ENCODE peak calls at places on chromosomes 2 and 18, in four cellular contexts. One of them, this sample, is unnamed.

GRCh38 chr2:52145005-52145404 is 1113.1 kb upstream of the NRXN1 start:
- DNase-seq in effector memory CD4-positive, alpha-beta T cell: no peak
- DNase-seq in mesendoderm: no peak
- DNase-seq in HepG2: no peak
- DNase-seq in this sample: no peak

GRCh38 chr2:160087854-160088745 is 25.7 kb upstream of the PLA2R1 start:
- DNase-seq in effector memory CD4-positive, alpha-beta T cell: no peak
- DNase-seq in mesendoderm: peak
- DNase-seq in HepG2: peak
- DNase-seq in this sample: no peak

GRCh38 chr2:118705032-118705431 is 142.4 kb downstream of the EN1 start:
- DNase-seq in effector memory CD4-positive, alpha-beta T cell: no peak
- DNase-seq in mesendoderm: no peak
- DNase-seq in HepG2: no peak
- DNase-seq in this sample: no peak

GRCh38 chr2:100247256-100248043 is 74.9 kb downstream of the LONRF2 start:
- DNase-seq in effector memory CD4-positive, alpha-beta T cell: no peak
- DNase-seq in mesendoderm: no peak
- DNase-seq in HepG2: no peak
- DNase-seq in this sample: no peak

GRCh38 chr2:96906719-96907404 is 37.0 kb upstream of the SEMA4C start:
- DNase-seq in effector memory CD4-positive, alpha-beta T cell: no peak
- DNase-seq in mesendoderm: peak
- DNase-seq in HepG2: no peak
- DNase-seq in this sample: no peak

GRCh38 chr2:178829299-178829698 is 22.1 kb upstream of the TTN start:
- DNase-seq in effector memory CD4-positive, alpha-beta T cell: no peak
- DNase-seq in mesendoderm: peak
- DNase-seq in HepG2: no peak
- DNase-seq in this sample: no peak

GRCh38 chr2:96815326-96816126 is 542 bp upstream of the CNNM3 start:
- DNase-seq in effector memory CD4-positive, alpha-beta T cell: no peak
- DNase-seq in mesendoderm: peak
- DNase-seq in HepG2: peak
- DNase-seq in this sample: no peak

GRCh38 chr18:47331051-47331450 is 79.6 kb upstream of the SKOR2 start:
- DNase-seq in effector memory CD4-positive, alpha-beta T cell: no peak
- DNase-seq in mesendoderm: no peak
- DNase-seq in HepG2: no peak
- DNase-seq in this sample: no peak

GRCh38 chr18:48926420-48926857 is 24.3 kb downstream of the SMAD7 start:
- DNase-seq in effector memory CD4-positive, alpha-beta T cell: no peak
- DNase-seq in mesendoderm: no peak
- DNase-seq in HepG2: peak
- DNase-seq in this sample: no peak

GRCh38 chr2:180991820-180992219 is 11.4 kb downstream of the UBE2E3 start:
- DNase-seq in effector memory CD4-positive, alpha-beta T cell: no peak
- DNase-seq in mesendoderm: no peak
- DNase-seq in HepG2: no peak
- DNase-seq in this sample: no peak

GRCh38 chr18:44474596-44474995 is 206.1 kb upstream of the SETBP1 start:
- DNase-seq in effector memory CD4-positive, alpha-beta T cell: no peak
- DNase-seq in mesendoderm: no peak
- DNase-seq in HepG2: no peak
- DNase-seq in this sample: no peak

GRCh38 chr18:61743775-61744531 is 148.9 kb downstream of the RNF152 start:
- DNase-seq in effector memory CD4-positive, alpha-beta T cell: no peak
- DNase-seq in mesendoderm: peak
- DNase-seq in HepG2: no peak
- DNase-seq in this sample: no peak

GRCh38 chr2:225270861-225271260 is 128.6 kb upstream of the NYAP2 start:
- DNase-seq in effector memory CD4-positive, alpha-beta T cell: no peak
- DNase-seq in mesendoderm: peak
- DNase-seq in HepG2: no peak
- DNase-seq in this sample: no peak

GRCh38 chr2:3649581-3649980 is 8.4 kb upstream of the ALLC start:
- DNase-seq in effector memory CD4-positive, alpha-beta T cell: no peak
- DNase-seq in mesendoderm: no peak
- DNase-seq in HepG2: no peak
- DNase-seq in this sample: no peak

DNA sequence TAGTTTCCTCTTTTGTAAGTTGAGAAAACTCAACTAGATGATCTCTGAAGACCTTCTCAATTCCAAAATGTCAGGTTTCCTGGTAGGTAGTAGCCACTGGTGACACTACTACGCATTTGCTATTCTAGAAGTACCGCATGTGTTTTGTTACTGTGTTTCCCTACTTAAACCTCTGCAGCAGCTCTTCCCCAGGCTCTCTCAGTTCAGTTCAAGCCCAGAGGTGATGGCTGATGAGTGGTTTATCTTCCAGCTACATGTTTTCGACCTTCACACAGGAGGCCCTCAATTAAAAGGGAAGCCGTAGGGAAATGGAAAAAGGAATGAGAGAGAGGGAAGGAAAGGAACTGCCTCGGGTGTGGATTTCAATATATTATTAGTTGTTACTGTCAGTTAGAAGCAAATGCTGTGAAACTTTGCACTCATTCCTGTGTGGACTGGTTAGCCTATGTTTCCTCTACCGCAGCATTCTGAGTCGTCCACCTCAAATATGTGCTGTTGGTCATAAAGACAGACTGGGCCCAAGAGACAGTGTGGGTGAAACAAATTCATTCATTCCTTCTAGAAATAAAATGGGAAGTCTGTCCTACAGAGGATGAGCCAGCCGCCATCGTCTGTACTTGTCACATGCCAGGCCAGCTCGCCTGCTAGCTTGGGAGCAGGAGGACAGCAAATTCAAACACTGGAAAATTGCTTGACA is 455.2 kb upstream of the RAB12 start:
- DNase-seq in effector memory CD4-positive, alpha-beta T cell: no peak
- DNase-seq in mesendoderm: no peak
- DNase-seq in HepG2: no peak
- DNase-seq in this sample: no peak
- H3K27ac ChIP-seq in effector memory CD4-positive, alpha-beta T cell: no peak
- H3K27ac ChIP-seq in mesendoderm: no peak
- H3K27ac ChIP-seq in HepG2: no peak
- H3K27ac ChIP-seq in this sample: no peak

GRCh38 chr18:77071711-77072292 is 60.8 kb downstream of the MBP start:
- DNase-seq in effector memory CD4-positive, alpha-beta T cell: peak
- DNase-seq in mesendoderm: no peak
- DNase-seq in HepG2: no peak
- DNase-seq in this sample: no peak

GRCh38 chr18:77069931-77070330 is 62.7 kb downstream of the MBP start:
- DNase-seq in effector memory CD4-positive, alpha-beta T cell: peak
- DNase-seq in mesendoderm: no peak
- DNase-seq in HepG2: no peak
- DNase-seq in this sample: no peak

GRCh38 chr18:77070627-77071026 is 62.0 kb downstream of the MBP start:
- DNase-seq in effector memory CD4-positive, alpha-beta T cell: no peak
- DNase-seq in mesendoderm: no peak
- DNase-seq in HepG2: no peak
- DNase-seq in this sample: no peak

GRCh38 chr18:77072566-77072965 is 60.0 kb downstream of the MBP start:
- DNase-seq in effector memory CD4-positive, alpha-beta T cell: no peak
- DNase-seq in mesendoderm: no peak
- DNase-seq in HepG2: no peak
- DNase-seq in this sample: no peak

DNA sequence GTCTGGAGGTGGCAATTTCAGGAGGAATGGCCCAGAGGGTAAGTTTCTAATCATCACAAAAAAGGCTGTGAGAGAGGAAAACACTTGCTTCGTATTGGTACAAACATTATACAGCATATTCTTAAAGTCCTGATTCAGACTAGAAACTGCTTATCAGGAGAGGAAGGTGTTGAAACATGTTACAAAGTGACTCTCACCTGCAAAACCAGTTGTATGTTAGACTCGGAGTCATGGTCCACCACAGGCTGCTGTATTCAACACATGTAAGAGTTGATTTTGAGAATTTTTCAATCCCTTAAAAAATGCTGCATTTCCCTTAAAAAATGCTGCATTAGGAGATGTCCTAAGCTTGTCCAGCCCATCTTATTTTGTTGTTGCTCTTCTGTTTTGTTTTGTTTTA is 61.5 kb downstream of the MBP start:
- DNase-seq in effector memory CD4-positive, alpha-beta T cell: no peak
- DNase-seq in mesendoderm: no peak
- DNase-seq in HepG2: no peak
- DNase-seq in this sample: no peak
- H3K27ac ChIP-seq in effector memory CD4-positive, alpha-beta T cell: peak
- H3K27ac ChIP-seq in mesendoderm: no peak
- H3K27ac ChIP-seq in HepG2: no peak
- H3K27ac ChIP-seq in this sample: no peak

DNA sequence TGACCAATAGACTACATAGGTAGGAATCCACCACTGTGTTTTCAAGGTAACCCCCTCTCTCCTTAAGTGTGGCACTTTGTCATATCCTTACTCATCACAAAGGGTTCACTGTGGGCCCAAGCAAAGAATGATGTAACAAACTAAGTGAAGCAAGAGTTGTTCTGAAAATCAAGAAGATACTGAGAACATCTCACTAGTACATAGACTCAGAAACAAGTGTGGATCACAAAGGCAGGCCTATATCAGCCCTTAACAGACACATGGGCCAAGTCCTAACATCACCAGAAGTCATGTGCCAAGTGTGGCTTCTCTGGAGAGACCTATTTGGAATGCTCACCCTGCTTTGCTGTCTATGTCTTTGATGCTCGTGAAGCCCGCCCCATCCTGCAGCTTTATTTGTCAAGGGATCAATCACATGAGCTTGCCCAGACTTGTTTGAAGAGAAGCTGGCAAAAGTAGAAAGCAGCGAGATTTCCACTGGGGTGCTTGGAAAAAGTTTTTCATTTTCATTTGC is 131.2 kb upstream of the TTC39C start:
- DNase-seq in effector memory CD4-positive, alpha-beta T cell: no peak
- DNase-seq in mesendoderm: no peak
- DNase-seq in HepG2: peak
- DNase-seq in this sample: no peak
- H3K27ac ChIP-seq in effector memory CD4-positive, alpha-beta T cell: no peak
- H3K27ac ChIP-seq in mesendoderm: no peak
- H3K27ac ChIP-seq in HepG2: peak
- H3K27ac ChIP-seq in this sample: no peak

DNA sequence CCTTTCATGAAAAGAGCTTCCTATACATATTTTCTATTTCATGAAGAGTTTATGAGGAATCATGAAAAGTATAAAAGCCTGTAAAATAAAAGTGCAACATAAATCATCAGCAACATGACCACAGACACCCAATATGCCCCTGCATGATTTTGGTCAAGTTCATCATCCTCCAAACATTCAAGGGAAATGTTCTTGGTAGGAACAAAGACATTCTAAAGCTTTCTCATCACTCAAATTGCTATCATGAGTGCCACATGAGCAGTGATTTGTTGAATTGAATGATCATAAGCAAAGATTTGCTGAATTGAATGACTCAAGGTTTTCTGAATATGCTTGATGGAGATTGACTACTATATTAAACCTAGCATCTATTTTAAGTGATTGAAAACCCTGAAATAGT is 172.2 kb downstream of the MBD2 start:
- DNase-seq in effector memory CD4-positive, alpha-beta T cell: no peak
- DNase-seq in mesendoderm: no peak
- DNase-seq in HepG2: no peak
- DNase-seq in this sample: no peak
- H3K27ac ChIP-seq in effector memory CD4-positive, alpha-beta T cell: no peak
- H3K27ac ChIP-seq in mesendoderm: no peak
- H3K27ac ChIP-seq in HepG2: no peak
- H3K27ac ChIP-seq in this sample: no peak